ENCODE peak calls at places on chromosome 10, in seven cellular contexts. Y, W, Q, K, E, A and B are unnamed samples.

GRCh38 chr10:43863859-43864591 is 215.3 kb upstream of the ZNF32 start:
- DNase-seq in Y (peak; percentile 80), W (no peak), Q (peak; percentile 62), K (peak; percentile 75), E (no peak), A (no peak), B (peak; percentile 85)

GRCh38 chr10:79984851-79985250 is 35.9 kb upstream of the SFTPD start:
- DNase-seq in Y (no peak), W (no peak), Q (peak; percentile 80), K (peak; percentile 15), E (peak; percentile 56), A (no peak), B (peak; percentile 64)

GRCh38 chr10:93436577-93436976 is 45.6 kb downstream of the MYOF start:
- DNase-seq in Y (peak; percentile 82), W (no peak), Q (peak; percentile 44), K (peak; percentile 92), E (no peak), A (no peak), B (peak; percentile 77)

GRCh38 chr10:70832852-70833542 is 17.2 kb downstream of the SGPL1 start:
- DNase-seq in Y (peak; percentile 78), W (no peak), Q (no peak), K (peak; percentile 91), E (no peak), A (no peak), B (no peak)

GRCh38 chr10:96341219-96342182 is 17.3 kb downstream of the OPALIN start:
- DNase-seq in Y (no peak), W (no peak), Q (no peak), K (no peak), E (no peak), A (no peak), B (no peak)

GRCh38 chr10:29394321-29394932 is 105.6 kb downstream of the LYZL1 start:
- DNase-seq in Y (no peak), W (no peak), Q (no peak), K (no peak), E (no peak), A (no peak), B (no peak)

GRCh38 chr10:13366891-13367290 is 18.8 kb upstream of the SEPHS1 start:
- DNase-seq in Y (no peak), W (no peak), Q (no peak), K (no peak), E (no peak), A (no peak), B (no peak)

GRCh38 chr10:91520657-91521056 is 110.5 kb downstream of the HECTD2 start:
- DNase-seq in Y (no peak), W (no peak), Q (no peak), K (no peak), E (no peak), A (no peak), B (no peak)

GRCh38 chr10:131453772-131454634 is 142.5 kb upstream of the TCERG1L start:
- DNase-seq in Y (no peak), W (peak; percentile 26), Q (no peak), K (peak; percentile 54), E (peak; percentile 76), A (peak; percentile 32), B (peak; percentile 69)